ENCODE peak calls at places on chromosomes 12 and 14, in seven cellular contexts. F is SHP77, O is H54, G is left colon, J is cardiac muscle cell, A is cardiac fibroblast, E is neural progenitor cell. K is an unnamed sample.
A peak's percentile ranks its signal among the peaks of the same experiment; 100 is the strongest.

GRCh38 chr12:23771230-23771949 is 178.1 kb downstream of the SOX5 start:
- DNase-seq in F (no peak), O (no peak), G (no peak), J (peak; percentile 32), A (peak; percentile 26), E (peak; percentile 9), K (peak; percentile 28)

GRCh38 chr14:101761881-101762529 is 496 bp downstream of the PPP2R5C start:
- DNase-seq in F (no peak), O (peak; percentile 42), G (peak; percentile 54), J (peak; percentile 22), A (peak; percentile 20), E (peak; percentile 39), K (peak; percentile 16)

GRCh38 chr12:124278389-124279101 is 16.3 kb upstream of the RFLNA start:
- DNase-seq in F (peak; percentile 50), O (no peak), G (peak; percentile 31), J (no peak), A (no peak), E (no peak), K (no peak)

GRCh38 chr12:101604132-101604531 is 9.4 kb downstream of the MYBPC1 start:
- DNase-seq in F (no peak), O (no peak), G (no peak), J (no peak), A (no peak), E (no peak), K (peak; percentile 42)

GRCh38 chr14:65170768-65171251 is 68.5 kb upstream of the MAX start:
- DNase-seq in F (peak; percentile 38), O (peak; percentile 52), G (no peak), J (peak; percentile 88), A (peak; percentile 87), E (peak; percentile 74), K (peak; percentile 56)

GRCh38 chr14:32224731-32225377 is 21.8 kb upstream of the RNU6-8 start:
- DNase-seq in F (peak; percentile 83), O (no peak), G (peak; percentile 33), J (peak; percentile 61), A (peak; percentile 33), E (peak; percentile 47), K (peak; percentile 40)

GRCh38 chr12:67222302-67222701 is 46.9 kb upstream of the CAND1 start:
- DNase-seq in F (peak; percentile 65), O (no peak), G (no peak), J (peak; percentile 25), A (peak; percentile 12), E (peak; percentile 41), K (peak; percentile 13)

GRCh38 chr12:120534203-120534702 is at the start of gene RNF10:
- DNase-seq in F (peak; percentile 88), O (peak; percentile 67), G (peak; percentile 80), J (peak; percentile 91), A (peak; percentile 93), E (peak; percentile 93), K (peak; percentile 90)

GRCh38 chr14:68363401-68363800 is 429.5 kb downstream of the ZFP36L1 start:
- DNase-seq in F (no peak), O (no peak), G (no peak), J (no peak), A (no peak), E (peak; percentile 59), K (no peak)

GRCh38 chr12:7935464-7935772 is 569 bp downstream of the SLC2A3 start:
- DNase-seq in F (no peak), O (no peak), G (no peak), J (peak; percentile 14), A (no peak), E (peak; percentile 17), K (no peak)

GRCh38 chr12:74791365-74791764 is 253.7 kb downstream of the ATXN7L3B start:
- DNase-seq in F (no peak), O (no peak), G (no peak), J (no peak), A (no peak), E (no peak), K (no peak)

GRCh38 chr12:100376166-100376565 is 19.3 kb downstream of the SLC17A8 start:
- DNase-seq in F (no peak), O (no peak), G (no peak), J (no peak), A (no peak), E (no peak), K (no peak)

GRCh38 chr14:34044373-34044637 is 93.4 kb upstream of the EGLN3 start:
- DNase-seq in F (no peak), O (no peak), G (no peak), J (no peak), A (no peak), E (no peak), K (no peak)

GRCh38 chr14:69776875-69777453 is 10.0 kb downstream of the SRSF5 start:
- DNase-seq in F (no peak), O (no peak), G (no peak), J (no peak), A (no peak), E (no peak), K (no peak)

GRCh38 chr12:44616385-44616784 is 259.7 kb downstream of the NELL2 start:
- DNase-seq in F (no peak), O (no peak), G (no peak), J (no peak), A (no peak), E (no peak), K (no peak)

GRCh38 chr12:124809878-124810277 is 53.8 kb downstream of the SCARB1 start:
- DNase-seq in F (no peak), O (no peak), G (no peak), J (peak; percentile 16), A (no peak), E (no peak), K (no peak)

GRCh38 chr12:38155020-38155395 is 161.6 kb upstream of the ALG10B start:
- DNase-seq in F (no peak), O (no peak), G (no peak), J (no peak), A (no peak), E (no peak), K (no peak)

GRCh38 chr12:108955225-108955835 is 65.5 kb downstream of the SVOP start:
- DNase-seq in F (peak; percentile 89), O (no peak), G (no peak), J (peak; percentile 43), A (peak; percentile 39), E (no peak), K (peak; percentile 75)

GRCh38 chr12:5071496-5071895 is 27.8 kb downstream of the KCNA5 start:
- DNase-seq in F (no peak), O (no peak), G (no peak), J (no peak), A (no peak), E (no peak), K (no peak)

GRCh38 chr14:56715938-56716337 is 94.3 kb downstream of the OTX2 start:
- DNase-seq in F (no peak), O (no peak), G (no peak), J (no peak), A (no peak), E (no peak), K (no peak)

GRCh38 chr14:68032154-68032553 is 212.6 kb downstream of the RAD51B start:
- DNase-seq in F (no peak), O (no peak), G (no peak), J (peak; percentile 12), A (peak; percentile 15), E (no peak), K (no peak)